ENCODE peak calls at places on chromosomes 11 and 22, in five cellular contexts. D is K562, A is IMR-90, H is HepG2, T is SK-N-SH. F is an unnamed sample.

GRCh38 chr11:106127604-106128003 is 50.1 kb downstream of the AASDHPPT start:
- DNase-seq in D (no peak), A (no peak), H (no peak), T (no peak), F (no peak)

GRCh38 chr11:34416088-34416487 is 22.6 kb upstream of the CAT start:
- DNase-seq in D (no peak), A (no peak), H (no peak), T (no peak), F (no peak)

GRCh38 chr11:120310875-120311274 is 14.2 kb upstream of the TLCD5 start:
- DNase-seq in D (no peak), A (no peak), H (no peak), T (no peak), F (no peak)

GRCh38 chr11:123799438-123799837 is 6.7 kb downstream of the OR6M1 start:
- DNase-seq in D (no peak), A (no peak), H (no peak), T (no peak), F (no peak)

GRCh38 chr11:66465371-66466224 is 1.1 kb upstream of the PELI3 start:
- DNase-seq in D (no peak), A (no peak), H (no peak), T (no peak), F (no peak)

GRCh38 chr11:59283825-59284772 is 71.4 kb upstream of the MPEG1 start:
- DNase-seq in D (peak), A (peak), H (peak), T (no peak), F (peak)

GRCh38 chr11:4095509-4096230 is 1.1 kb downstream of the RRM1 start:
- DNase-seq in D (no peak), A (peak), H (peak), T (peak), F (no peak)

GRCh38 chr22:48567213-48567975 is 1260.3 kb downstream of the BRD1 start:
- DNase-seq in D (no peak), A (no peak), H (no peak), T (peak), F (no peak)

GRCh38 chr11:45646275-45646970 is 19.0 kb downstream of the CHST1 start:
- DNase-seq in D (no peak), A (peak), H (no peak), T (peak), F (peak)

GRCh38 chr11:73521621-73522020 is 76.3 kb downstream of the FAM168A start:
- DNase-seq in D (no peak), A (peak), H (peak), T (no peak), F (peak)

GRCh38 chr11:125348141-125348651 is 147.9 kb downstream of the FEZ1 start:
- DNase-seq in D (no peak), A (no peak), H (no peak), T (no peak), F (no peak)

GRCh38 chr11:33479216-33479615 is 221.4 kb downstream of the C11orf91 start:
- DNase-seq in D (no peak), A (no peak), H (no peak), T (no peak), F (no peak)

GRCh38 chr22:46213052-46213451 is 37.0 kb downstream of the CDPF1 start:
- DNase-seq in D (no peak), A (peak), H (no peak), T (no peak), F (no peak)

GRCh38 chr11:120551191-120551590 is 39.6 kb downstream of the GRIK4 start:
- DNase-seq in D (no peak), A (no peak), H (no peak), T (no peak), F (no peak)

GRCh38 chr11:10285148-10285802 is 8.7 kb downstream of the SBF2 start:
- DNase-seq in D (no peak), A (no peak), H (peak), T (no peak), F (no peak)

GRCh38 chr11:100719809-100720221 is 32.7 kb downstream of the ARHGAP42 start:
- DNase-seq in D (no peak), A (peak), H (no peak), T (no peak), F (no peak)

GRCh38 chr11:70582886-70583641 is 184.7 kb downstream of the CTTN start:
- DNase-seq in D (no peak), A (no peak), H (no peak), T (no peak), F (no peak)

GRCh38 chr11:100719362-100719761 is 32.3 kb downstream of the ARHGAP42 start:
- DNase-seq in D (no peak), A (peak), H (no peak), T (no peak), F (no peak)

GRCh38 chr11:118340437-118340836 is 2.1 kb downstream of the CD3D start:
- DNase-seq in D (no peak), A (no peak), H (no peak), T (no peak), F (no peak)

GRCh38 chr11:118342503-118343161 is at the start of gene CD3D:
- DNase-seq in D (peak), A (no peak), H (peak), T (no peak), F (no peak)

GRCh38 chr11:118341749-118342489 is 586 bp downstream of the CD3D start:
- DNase-seq in D (no peak), A (no peak), H (peak), T (no peak), F (no peak)

GRCh38 chr11:118343248-118343647 is 743 bp upstream of the CD3D start:
- DNase-seq in D (no peak), A (no peak), H (no peak), T (no peak), F (no peak)

GRCh38 chr11:118343981-118344521 is at the start of gene CD3G:
- DNase-seq in D (no peak), A (no peak), H (no peak), T (no peak), F (no peak)
- TF ChIP-seq MXI1 in D (no peak), A (no peak), H (no peak), T (no peak), F (no peak)

GRCh38 chr11:117143871-117144476 is at the start of gene PAFAH1B2:
- DNase-seq in D (peak), A (peak), H (peak), T (peak), F (peak)

GRCh38 chr11:117146521-117146920 is 2.4 kb downstream of the PAFAH1B2 start:
- DNase-seq in D (no peak), A (peak), H (no peak), T (no peak), F (no peak)

GRCh38 chr11:117145393-117145761 is 1.3 kb downstream of the PAFAH1B2 start:
- DNase-seq in D (peak), A (peak), H (peak), T (peak), F (no peak)

GRCh38 chr11:117143390-117143789 is 697 bp upstream of the PAFAH1B2 start:
- DNase-seq in D (peak), A (peak), H (no peak), T (peak), F (no peak)

GRCh38 chr11:117144477-117145392 is 648 bp downstream of the PAFAH1B2 start:
- DNase-seq in D (peak), A (peak), H (peak), T (peak), F (no peak)
- TF ChIP-seq MXI1 in D (peak), A (peak), H (no peak), T (no peak), F (no peak)

GRCh38 chr11:77051511-77051910 is 15.3 kb upstream of the CAPN5 start:
- DNase-seq in D (no peak), A (no peak), H (no peak), T (no peak), F (no peak)

GRCh38 chr11:77052531-77052930 is 14.2 kb upstream of the CAPN5 start:
- DNase-seq in D (no peak), A (no peak), H (no peak), T (no peak), F (no peak)

GRCh38 chr11:77054018-77054417 is 12.8 kb upstream of the CAPN5 start:
- DNase-seq in D (no peak), A (no peak), H (no peak), T (no peak), F (no peak)

GRCh38 chr11:77055056-77055680 is 11.6 kb upstream of the CAPN5 start:
- DNase-seq in D (no peak), A (no peak), H (no peak), T (no peak), F (no peak)

GRCh38 chr11:77053217-77054013 is 13.4 kb upstream of the CAPN5 start:
- DNase-seq in D (no peak), A (no peak), H (no peak), T (no peak), F (no peak)
- TF ChIP-seq MXI1 in D (no peak), A (no peak), H (no peak), T (no peak), F (no peak)

DNA sequence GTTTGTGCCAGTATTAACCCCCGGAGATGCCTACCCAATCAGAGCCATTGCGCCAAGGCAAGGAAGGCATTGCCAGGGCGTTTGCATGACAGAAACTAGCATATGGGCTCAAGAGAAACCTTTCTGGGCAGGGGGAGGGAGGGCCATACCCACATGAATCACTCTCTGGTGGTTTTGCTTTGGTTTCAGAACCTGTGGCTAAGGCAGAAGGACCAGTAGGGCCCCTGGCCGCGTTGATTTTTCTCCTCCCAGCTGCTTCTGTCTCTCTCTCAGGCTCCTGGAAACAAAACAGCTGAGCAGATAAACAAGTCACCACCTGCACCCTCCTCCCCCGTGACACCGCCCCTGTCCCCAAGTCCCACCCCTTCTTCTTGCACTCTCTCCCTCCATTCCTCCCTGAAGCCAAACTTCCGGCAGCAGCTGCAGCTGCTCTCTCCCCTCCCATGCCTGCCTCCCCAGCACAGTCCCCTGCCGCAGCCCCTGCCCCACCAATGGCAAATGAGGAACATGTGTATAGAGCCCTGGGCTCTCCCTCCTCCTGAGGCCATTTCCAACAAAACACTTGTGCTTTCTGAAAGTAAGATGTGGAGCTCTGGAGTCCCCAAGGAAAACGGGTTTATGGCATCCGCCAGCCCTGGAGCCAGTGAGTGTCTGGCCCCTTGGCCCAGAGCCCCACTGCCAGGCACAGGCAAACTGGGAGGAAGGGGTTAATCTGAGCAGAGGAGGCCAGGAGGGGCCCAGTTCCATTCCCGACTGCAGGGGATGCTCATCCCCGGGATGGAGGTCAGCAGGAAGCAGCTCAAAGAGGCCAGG is 39.0 kb upstream of the ADA2 start:
- DNase-seq in D (peak), A (no peak), H (no peak), T (peak), F (peak)
- TF ChIP-seq MXI1 in D (no peak), A (no peak), H (no peak), T (no peak), F (peak)

GRCh38 chr11:12733091-12733490 is 58.9 kb downstream of the TEAD1 start:
- DNase-seq in D (no peak), A (no peak), H (peak), T (no peak), F (no peak)

GRCh38 chr11:12728417-12728816 is 54.2 kb downstream of the TEAD1 start:
- DNase-seq in D (no peak), A (peak), H (no peak), T (peak), F (no peak)

GRCh38 chr11:12731841-12732336 is 57.7 kb downstream of the TEAD1 start:
- DNase-seq in D (no peak), A (peak), H (no peak), T (no peak), F (no peak)

GRCh38 chr11:12727556-12728070 is 53.4 kb downstream of the TEAD1 start:
- DNase-seq in D (no peak), A (peak), H (no peak), T (no peak), F (no peak)

DNA sequence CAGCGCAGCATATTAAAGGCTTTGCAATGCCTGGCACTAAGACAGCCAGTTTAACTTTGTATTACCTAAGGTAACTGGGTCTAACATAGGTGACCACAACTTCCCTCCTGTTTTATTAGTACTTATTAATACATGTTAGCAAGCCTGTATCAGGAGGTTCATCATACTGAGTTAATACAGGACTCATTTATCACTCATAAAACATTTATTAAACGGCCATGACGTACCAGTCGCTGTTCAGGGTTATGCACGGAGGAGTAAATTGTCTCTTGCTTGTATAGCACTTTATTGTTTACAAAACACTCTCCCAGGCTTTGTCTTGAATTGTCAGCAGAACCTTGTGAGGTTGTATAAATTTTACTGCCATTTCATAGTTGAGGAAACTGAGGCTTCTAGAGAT is 55.7 kb downstream of the TEAD1 start:
- DNase-seq in D (no peak), A (no peak), H (no peak), T (no peak), F (no peak)
- TF ChIP-seq MXI1 in D (no peak), A (no peak), H (no peak), T (no peak), F (no peak)

DNA sequence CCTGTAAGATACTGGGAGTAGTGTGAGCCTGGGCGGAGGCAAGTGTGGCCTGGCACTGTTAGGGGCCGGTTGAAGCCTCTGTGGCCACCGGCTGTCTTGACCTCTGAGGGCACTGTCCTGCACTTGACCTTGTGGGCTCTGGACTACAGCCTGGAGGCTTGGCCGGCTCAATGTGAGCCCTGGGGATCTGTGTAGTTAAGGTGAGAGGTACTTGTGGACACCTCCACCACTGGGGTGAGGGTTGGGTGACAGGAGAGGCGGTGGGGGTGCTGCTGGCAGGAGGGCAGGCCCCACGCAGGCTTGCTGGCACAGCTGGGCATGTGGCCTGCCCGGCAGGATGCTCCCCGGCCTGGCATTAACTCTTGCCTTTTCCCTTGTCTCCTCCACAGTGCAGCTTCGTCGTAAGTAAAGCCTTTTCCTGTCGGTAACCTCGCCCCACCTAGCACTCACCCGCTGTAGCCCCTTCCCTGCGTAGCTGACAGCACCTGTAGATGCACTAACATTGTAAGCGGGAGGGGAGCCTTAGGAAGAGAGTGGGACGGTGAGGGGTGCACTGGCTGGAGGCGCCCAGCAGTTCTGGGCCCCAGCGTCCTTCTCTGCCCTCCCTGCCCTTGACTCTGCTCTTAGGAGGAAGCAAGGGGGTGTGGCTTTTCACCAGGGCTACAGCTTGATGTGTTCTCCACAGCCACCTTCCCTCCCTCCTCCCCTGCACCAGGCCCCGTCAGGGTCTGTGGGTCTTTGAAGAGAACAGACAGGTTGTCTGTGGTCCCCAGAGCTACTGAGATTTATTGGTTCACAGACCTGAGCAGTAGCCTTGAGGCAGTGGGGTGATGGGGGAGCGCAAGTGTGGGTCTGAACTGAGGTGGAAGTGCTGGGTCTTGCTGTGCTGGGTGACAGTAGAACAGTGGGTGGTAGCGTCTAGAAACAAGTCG is 17.6 kb downstream of the INCENP start:
- DNase-seq in D (no peak), A (no peak), H (no peak), T (peak), F (no peak)
- TF ChIP-seq MXI1 in D (no peak), A (no peak), H (no peak), T (no peak), F (no peak)

GRCh38 chr22:18023509-18024275 is 669 bp downstream of the MICAL3 start:
- DNase-seq in D (peak), A (peak), H (no peak), T (peak), F (no peak)
- TF ChIP-seq MXI1 in D (no peak), A (peak), H (no peak), T (peak), F (no peak)

DNA sequence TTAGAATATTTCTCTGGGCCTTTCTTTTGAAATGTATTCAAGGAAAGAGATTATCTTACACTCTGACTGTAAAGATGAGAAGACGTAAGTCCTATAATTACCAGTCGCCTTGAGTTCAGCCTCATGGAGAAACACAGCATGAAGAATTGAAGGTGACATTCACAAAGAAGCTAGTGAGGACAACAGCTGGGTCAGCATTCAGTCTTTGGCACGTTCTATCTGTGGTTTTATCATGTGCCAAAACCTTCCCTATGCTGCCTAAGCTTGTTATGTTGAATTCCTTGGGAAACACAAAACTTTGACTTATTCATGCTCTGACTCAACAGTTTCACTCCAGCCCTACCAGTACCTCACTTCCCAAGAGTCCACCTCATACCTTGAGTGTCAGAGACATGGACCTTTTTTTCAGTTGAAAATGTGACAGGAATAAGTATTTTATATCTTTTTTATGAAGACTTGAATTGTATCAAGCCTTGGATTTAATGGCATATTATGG is 198.8 kb upstream of the KIRREL3 start:
- DNase-seq in D (no peak), A (no peak), H (no peak), T (no peak), F (no peak)
- TF ChIP-seq MXI1 in D (no peak), A (no peak), H (no peak), T (no peak), F (no peak)

DNA sequence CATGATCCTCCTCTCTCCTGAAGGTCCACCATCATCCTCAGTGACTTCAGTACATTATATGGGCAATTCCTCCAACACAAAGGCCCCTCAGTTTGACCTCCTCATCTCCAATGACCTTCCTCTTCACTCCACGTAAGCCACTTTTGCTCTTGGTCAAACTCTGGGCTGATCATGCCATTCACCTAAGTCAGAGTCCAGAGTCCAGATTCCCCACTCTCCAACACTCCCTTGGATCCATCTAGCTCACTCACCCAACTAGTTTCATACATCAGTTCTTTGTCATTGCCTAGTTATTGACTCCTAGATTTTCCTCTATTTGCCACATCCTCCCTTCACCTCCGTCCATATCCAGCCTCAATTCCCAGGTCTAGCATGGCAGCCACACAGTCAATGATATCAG is 30.5 kb upstream of the TTC12 start:
- DNase-seq in D (no peak), A (no peak), H (peak), T (no peak), F (no peak)
- TF ChIP-seq MXI1 in D (no peak), A (no peak), H (no peak), T (no peak), F (no peak)

F was measured in GM12878.